ENCODE peak calls at places on chromosomes 13 and 19, in eight cellular contexts. I is osteoblast; J is CD8-positive, alpha-beta T cell; U is ovary; V is left ventricle myocardium inferior; S is A673; L is pancreas; H is neural progenitor cell. M is an unnamed sample.

GRCh38 chr19:3250675-3251074 is 26.2 kb downstream of the CELF5 start:
- DNase-seq in H (no peak), U (no peak), L (no peak), J (peak; percentile 17), V (no peak), I (peak; percentile 69), S (no peak), M (no peak)

GRCh38 chr13:111561091-111561778 is 240.8 kb downstream of the TEX29 start:
- DNase-seq in S (no peak), V (no peak), L (no peak), I (peak; percentile 64), U (no peak), H (no peak), J (no peak), M (no peak)

GRCh38 chr13:107124129-107124718 is 556.3 kb upstream of the ARGLU1 start:
- DNase-seq in H (peak; percentile 31), I (no peak), L (no peak), J (no peak), S (peak; percentile 22), V (no peak), U (no peak), M (no peak)

GRCh38 chr13:32731576-32731975 is 145.3 kb downstream of the PDS5B start:
- DNase-seq in S (peak; percentile 8), V (no peak), L (no peak), I (no peak), U (no peak), J (no peak), H (no peak), M (no peak)

GRCh38 chr19:53867225-53868090 is at the start of gene MYADM:
- DNase-seq in L (peak; percentile 99), J (peak; percentile 99), S (peak; percentile 99), H (peak; percentile 100), V (peak; percentile 99), I (peak; percentile 100), U (peak; percentile 100), M (peak; percentile 97)

GRCh38 chr13:21402586-21403307 is 56.4 kb downstream of the ZDHHC20 start:
- DNase-seq in S (peak; percentile 23), U (no peak), V (no peak), H (no peak), I (peak; percentile 39), J (no peak), L (no peak), M (no peak)

GRCh38 chr13:26759907-26760834 is at the start of gene GPR12:
- DNase-seq in L (peak; percentile 63), S (peak; percentile 10), H (peak; percentile 39), J (no peak), V (no peak), I (peak; percentile 87), U (no peak), M (no peak)

GRCh38 chr19:6801397-6802086 is 29.0 kb downstream of the VAV1 start:
- DNase-seq in H (no peak), L (peak; percentile 63), I (peak; percentile 50), S (peak; percentile 97), V (peak; percentile 69), U (no peak), J (peak; percentile 82), M (peak; percentile 15)

GRCh38 chr19:13718733-13719132 is 45.6 kb upstream of the MRI1 start:
- DNase-seq in V (peak; percentile 34), H (peak; percentile 71), S (peak; percentile 91), U (no peak), I (peak; percentile 79), J (no peak), L (no peak), M (peak; percentile 48)

GRCh38 chr13:75704942-75705320 is 68.8 kb downstream of the LMO7 start:
- DNase-seq in L (peak; percentile 74), S (no peak), U (no peak), V (no peak), I (no peak), J (no peak), H (no peak), M (no peak)

GRCh38 chr13:75705908-75706307 is 69.8 kb downstream of the LMO7 start:
- DNase-seq in U (no peak), S (no peak), I (no peak), J (no peak), V (no peak), L (no peak), H (no peak), M (no peak)

GRCh38 chr13:75703768-75704167 is 67.6 kb downstream of the LMO7 start:
- DNase-seq in L (no peak), I (no peak), S (no peak), U (no peak), V (no peak), J (no peak), H (no peak), M (no peak)

GRCh38 chr13:75704194-75704941 is 68.2 kb downstream of the LMO7 start:
- DNase-seq in J (no peak), L (no peak), V (no peak), H (no peak), U (no peak), I (peak; percentile 34), S (no peak), M (no peak)

DNA sequence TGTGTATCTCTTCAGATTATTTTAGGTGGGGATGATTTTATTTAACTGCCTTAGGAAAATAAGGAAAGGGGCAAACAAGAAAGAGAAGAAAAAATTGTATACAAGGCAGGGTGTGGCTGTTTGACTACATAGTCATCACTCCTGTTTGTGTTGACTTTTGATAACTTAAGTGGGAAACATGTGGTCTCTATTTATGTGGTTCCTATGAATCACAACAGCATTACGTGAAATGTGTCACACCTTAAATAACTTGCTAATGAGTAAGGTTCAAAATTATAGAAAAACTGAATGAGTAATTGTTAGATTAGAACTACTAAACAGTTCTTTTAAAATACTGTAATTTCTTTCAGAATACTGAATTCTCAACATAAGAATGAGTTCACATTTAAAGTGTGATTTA is 69.3 kb downstream of the LMO7 start:
- DNase-seq in H (no peak), V (no peak), U (no peak), S (no peak), J (no peak), L (no peak), I (peak; percentile 73), M (no peak)
- H3K4me1 ChIP-seq in H (no peaks in the 10 kb centered on the region), V (peaks cover 12% of the 10 kb centered on the region), U (peaks cover 5% of the 10 kb centered on the region), S (no peaks in the 10 kb centered on the region), J (no peaks in the 10 kb centered on the region), L (peaks cover 8% of the 10 kb centered on the region), I (peaks cover 56% of the 10 kb centered on the region), M (no peaks in the 10 kb centered on the region)

DNA sequence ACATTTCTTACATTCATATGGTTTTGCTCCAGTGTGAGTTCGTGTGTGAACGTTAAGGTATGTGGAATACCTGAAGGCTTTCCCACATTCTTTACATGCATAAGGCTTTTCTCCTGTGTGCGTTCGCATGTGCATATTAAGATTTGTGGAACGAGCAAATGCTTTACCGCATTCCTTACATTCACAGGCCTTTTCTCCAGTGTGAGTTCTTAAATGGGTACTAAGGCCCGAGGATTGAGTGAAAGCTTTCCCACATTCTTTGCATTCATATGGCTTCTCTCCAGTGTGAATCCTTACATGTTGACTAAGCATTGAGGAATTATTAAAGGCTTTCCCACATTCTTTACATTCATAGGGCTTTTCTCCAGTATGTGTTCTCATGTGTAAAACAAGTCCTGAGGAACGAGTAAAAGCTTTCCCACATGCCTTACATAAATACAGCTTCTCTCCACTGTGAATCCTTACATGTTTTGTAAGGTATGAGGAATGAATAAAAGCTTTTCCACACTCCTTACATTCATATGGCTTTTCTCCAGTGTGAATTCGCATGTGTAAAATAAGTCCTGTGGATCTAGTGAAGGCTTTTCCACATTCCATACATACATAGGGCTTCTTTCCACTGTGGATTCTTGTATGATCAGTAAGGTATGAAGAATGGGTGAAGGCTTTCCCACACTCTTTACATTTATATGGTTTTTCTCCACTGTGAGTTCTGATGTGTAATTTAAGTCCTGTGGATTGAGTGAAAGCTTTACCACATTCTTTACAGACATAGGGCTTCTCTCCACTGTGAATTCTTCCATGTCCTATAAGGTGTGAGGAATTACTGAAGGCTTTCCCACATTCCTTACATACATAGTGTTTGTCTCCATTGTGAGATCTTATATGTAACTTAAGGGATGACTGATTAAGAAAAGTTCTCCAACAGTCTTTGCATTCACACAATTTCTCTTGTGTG is 10.7 kb downstream of the ZNF846 start:
- DNase-seq in I (no peak), V (no peak), J (no peak), L (no peak), U (no peak), H (no peak), S (no peak), M (no peak)
- H3K4me3 ChIP-seq in I (no peak overlapping the region), V (no peak overlapping the region), J (no peak overlapping the region), L (no peak overlapping the region), U (no peak overlapping the region), H (no peak overlapping the region), S (no peak overlapping the region), M (no peak overlapping the region)

GRCh38 chr19:27774337-27774736 is 1438.6 kb downstream of the UQCRFS1 start:
- DNase-seq in H (no peak), S (peak; percentile 25), I (no peak), U (no peak), J (no peak), L (no peak), V (no peak), M (peak; percentile 60)
- TF ChIP-seq CTCF in H (no peak), S (peak; percentile 16), I (peak; percentile 15), U (no peak), J (no peak), L (no peak), V (no peak), M (peak; percentile 57)

GRCh38 chr13:48576448-48576993 is 43.6 kb upstream of the RCBTB2 start:
- DNase-seq in I (no peak), S (no peak), J (no peak), U (no peak), H (no peak), V (no peak), L (no peak), M (no peak)

GRCh38 chr13:48575014-48575413 is 42.1 kb upstream of the RCBTB2 start:
- DNase-seq in U (no peak), H (no peak), V (no peak), L (no peak), I (no peak), S (no peak), J (no peak), M (no peak)

GRCh38 chr13:48571121-48571901 is 38.4 kb upstream of the RCBTB2 start:
- DNase-seq in U (peak; percentile 38), V (no peak), I (peak; percentile 58), H (no peak), L (no peak), J (no peak), S (no peak), M (no peak)

GRCh38 chr13:48573213-48573612 is 40.3 kb upstream of the RCBTB2 start:
- DNase-seq in V (no peak), I (no peak), L (no peak), S (no peak), J (no peak), H (no peak), U (no peak), M (no peak)

DNA sequence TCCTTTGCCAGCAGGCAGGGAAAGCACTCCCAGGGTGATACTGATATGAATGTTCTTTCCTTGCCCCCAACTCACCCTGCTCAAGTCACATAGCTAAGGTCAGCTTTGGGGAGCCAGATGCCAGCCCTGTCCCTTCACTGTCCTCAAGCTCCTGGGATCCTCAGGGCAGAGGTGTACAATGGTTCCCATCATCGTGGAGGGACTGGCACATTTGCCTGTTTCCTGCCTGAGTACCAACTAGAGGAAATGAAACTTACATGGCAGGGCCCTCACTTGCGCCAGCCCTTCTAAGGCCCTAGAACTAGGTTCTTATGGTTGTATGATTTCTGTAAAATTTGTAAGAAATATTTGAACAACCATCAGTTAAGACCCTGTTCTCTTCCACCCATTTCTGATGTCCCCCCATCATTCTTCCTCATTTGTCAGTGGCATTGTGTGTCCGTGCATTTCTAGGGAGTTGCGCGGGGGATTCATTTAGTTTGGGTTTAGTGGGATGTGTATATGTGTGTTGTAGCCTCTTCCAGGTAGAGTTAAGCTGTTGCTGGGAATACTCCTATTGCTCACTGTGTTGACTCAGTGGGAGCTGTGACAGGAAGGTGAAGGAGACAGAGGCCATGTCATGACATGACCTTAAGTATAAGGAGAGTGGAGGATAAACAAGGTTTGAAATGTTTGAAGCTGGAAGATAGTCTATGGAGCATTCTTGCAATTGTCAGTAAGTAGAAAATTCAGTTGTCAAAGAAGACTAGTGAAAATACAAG is 41.3 kb upstream of the RCBTB2 start:
- DNase-seq in U (no peak), V (no peak), I (no peak), J (no peak), L (no peak), H (no peak), S (no peak), M (no peak)
- H3K4me1 ChIP-seq in U (peaks cover 7% of the 10 kb centered on the region), V (peaks cover 60% of the 10 kb centered on the region), I (peaks cover 14% of the 10 kb centered on the region), J (peaks cover 10% of the 10 kb centered on the region), L (no peaks in the 10 kb centered on the region), H (peaks cover 3% of the 10 kb centered on the region), S (peaks cover 7% of the 10 kb centered on the region), M (no peaks in the 10 kb centered on the region)